ENCODE peak calls at places on chromosomes 1 and 21, in five cellular contexts. N, O, X, Q and F are unnamed samples.

GRCh38 chr1:54548389-54549044 is 489 bp downstream of the ACOT11 start:
- DNase-seq in X (peak), Q (no peak), N (no peak), O (no peak), F (no peak)

GRCh38 chr1:151238467-151238739 is 16.1 kb upstream of the PSMD4 start:
- DNase-seq in O (peak), N (peak), X (no peak), Q (no peak), F (no peak)

GRCh38 chr1:161198206-161198876 is 513 bp downstream of the ADAMTS4 start:
- DNase-seq in N (peak), X (peak), O (no peak), Q (no peak), F (no peak)

GRCh38 chr1:165890684-165891083 is 63.3 kb downstream of the UCK2 start:
- DNase-seq in O (no peak), N (no peak), X (no peak), Q (no peak), F (no peak)

GRCh38 chr1:114235956-114236355 is 82.3 kb upstream of the SYT6 start:
- DNase-seq in Q (no peak), O (no peak), X (no peak), N (no peak), F (no peak)

GRCh38 chr21:14875704-14876364 is 189.0 kb downstream of the NRIP1 start:
- DNase-seq in N (no peak), O (peak), X (no peak), Q (no peak), F (no peak)

GRCh38 chr1:9434247-9434646 is 105.0 kb upstream of the SLC25A33 start:
- DNase-seq in O (no peak), X (no peak), Q (no peak), N (no peak), F (no peak)

GRCh38 chr1:47644216-47644581 is 206.4 kb downstream of the FOXD2 start:
- DNase-seq in Q (no peak), X (no peak), N (peak), O (no peak), F (no peak)

GRCh38 chr1:50175711-50176562 is 67.2 kb downstream of the ELAVL4 start:
- DNase-seq in N (no peak), Q (no peak), O (no peak), X (no peak), F (no peak)